ENCODE peak calls at places on chromosomes 13 and 19, in eight cellular contexts. G is hepatocyte, C is foreskin keratinocyte, T is ovary, N is sigmoid colon, Z is heart left ventricle, L is stomach, B is IMR-90. I is an unnamed sample.

GRCh38 chr13:46213242-46213641 is 1.5 kb downstream of the LRRC63 start:
- DNase-seq in C (no peak), T (no peak), N (no peak), G (no peak), L (no peak), Z (no peak), B (no peak), I (no peak)

GRCh38 chr13:38264363-38265134 is 85.1 kb upstream of the UFM1 start:
- DNase-seq in B (no peak), G (no peak), C (no peak), Z (no peak), L (no peak), N (no peak), T (no peak), I (no peak)

GRCh38 chr13:32117696-32118095 is 86.1 kb downstream of the FRY start:
- DNase-seq in G (no peak), T (no peak), N (no peak), B (peak; percentile 8), Z (peak; percentile 62), L (peak; percentile 51), C (no peak), I (no peak)

GRCh38 chr19:51702754-51703654 is 9.9 kb downstream of the SPACA6 start:
- DNase-seq in T (peak; percentile 68), C (peak; percentile 53), G (peak; percentile 54), N (peak; percentile 80), B (no peak), Z (no peak), L (peak; percentile 56), I (no peak)

GRCh38 chr19:10505583-10506229 is 2.5 kb upstream of the KEAP1 start:
- DNase-seq in Z (peak; percentile 84), B (peak; percentile 50), T (peak; percentile 70), N (peak; percentile 85), C (peak; percentile 50), L (peak; percentile 85), G (peak; percentile 77), I (no peak)

GRCh38 chr13:67230774-67231480 is 791 bp upstream of the PCDH9 start:
- DNase-seq in B (peak; percentile 64), C (peak; percentile 76), L (peak; percentile 67), Z (peak; percentile 79), G (peak; percentile 82), T (peak; percentile 55), N (peak; percentile 83), I (peak; percentile 44)

GRCh38 chr13:98310485-98311199 is 133.6 kb upstream of the RNF113B start:
- DNase-seq in N (no peak), Z (no peak), T (no peak), C (no peak), B (no peak), L (no peak), G (no peak), I (no peak)

GRCh38 chr13:97600438-97601080 is 166.6 kb downstream of the RAP2A start:
- DNase-seq in N (no peak), Z (no peak), B (peak; percentile 80), L (no peak), G (peak; percentile 54), C (peak; percentile 75), T (no peak), I (peak; percentile 53)

GRCh38 chr19:56350416-56351045 is 35.9 kb upstream of the ZSCAN5A start:
- DNase-seq in G (peak; percentile 57), T (peak; percentile 43), L (peak; percentile 39), N (no peak), B (peak; percentile 41), Z (no peak), C (peak; percentile 13), I (peak; percentile 24)

GRCh38 chr19:12350890-12351197 is 14.6 kb downstream of the ZNF442 start:
- DNase-seq in B (no peak), T (no peak), Z (no peak), G (no peak), C (peak; percentile 5), L (no peak), N (no peak), I (no peak)

GRCh38 chr13:30805603-30806011 is 70.3 kb downstream of the ALOX5AP start:
- DNase-seq in T (no peak), Z (no peak), C (no peak), L (no peak), G (no peak), N (peak; percentile 68), B (peak; percentile 59), I (no peak)

GRCh38 chr13:67134322-67135129 is 95.6 kb downstream of the PCDH9 start:
- DNase-seq in L (no peak), Z (no peak), G (no peak), B (peak; percentile 25), C (no peak), N (no peak), T (no peak), I (no peak)

DNA sequence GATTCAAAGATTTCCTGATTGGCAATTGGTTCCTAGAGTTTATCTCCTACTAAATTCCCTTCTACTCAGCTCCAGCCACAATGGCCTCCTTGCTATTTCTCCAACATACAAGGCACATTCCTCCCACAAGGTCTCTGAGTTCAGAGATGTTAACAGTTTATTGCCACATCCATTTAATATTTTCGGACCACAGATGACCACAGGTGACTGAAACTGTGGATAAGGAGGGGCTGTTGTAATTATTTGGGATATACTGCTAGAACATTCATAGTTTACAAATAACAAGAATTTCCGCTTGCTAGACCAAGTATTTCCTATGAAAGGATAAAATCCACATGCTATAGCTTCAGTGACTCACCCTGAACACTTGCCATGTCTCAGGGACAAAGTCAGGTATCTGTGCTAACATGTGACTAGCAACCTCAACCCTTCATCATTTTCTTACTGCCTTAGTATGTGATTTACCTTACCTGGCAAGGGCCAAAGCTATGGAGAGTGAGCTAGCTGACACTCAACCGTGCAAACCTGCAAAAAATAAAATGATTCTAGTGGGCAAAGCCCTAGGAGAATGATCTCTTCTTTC is 117.7 kb downstream of the TBC1D4 start:
- DNase-seq in T (no peak), G (peak; percentile 18), C (peak; percentile 82), N (no peak), Z (no peak), L (no peak), B (peak; percentile 21), I (peak; percentile 8)
- H3K27ac ChIP-seq in T (no peak overlapping the region), G (no peak overlapping the region), C (peak overlapping the region; percentile 54), N (no peak overlapping the region), Z (peak overlapping the region; percentile 24), L (no peak overlapping the region), B (no peak overlapping the region), I (no peak overlapping the region)

GRCh38 chr13:39675904-39676303 is 20.4 kb downstream of the COG6 start:
- DNase-seq in Z (no peak), G (no peak), C (no peak), B (no peak), L (no peak), N (no peak), T (no peak), I (no peak)

GRCh38 chr13:39682310-39682709 is 26.8 kb downstream of the COG6 start:
- DNase-seq in N (no peak), T (no peak), B (no peak), L (no peak), G (no peak), Z (no peak), C (no peak), I (no peak)

GRCh38 chr13:39672378-39673132 is 17.1 kb downstream of the COG6 start:
- DNase-seq in C (no peak), G (no peak), N (no peak), T (no peak), L (no peak), Z (no peak), B (no peak), I (no peak)

GRCh38 chr13:39676315-39676876 is 20.9 kb downstream of the COG6 start:
- DNase-seq in L (no peak), B (peak; percentile 39), C (peak; percentile 15), G (peak; percentile 59), Z (no peak), T (no peak), N (no peak), I (peak; percentile 13)
- TF ChIP-seq CTCF in L (no peak), B (peak; percentile 47), C (peak; percentile 67), G (peak; percentile 57), Z (peak; percentile 42), T (peak; percentile 41), N (no peak), I (peak; percentile 56)

DNA sequence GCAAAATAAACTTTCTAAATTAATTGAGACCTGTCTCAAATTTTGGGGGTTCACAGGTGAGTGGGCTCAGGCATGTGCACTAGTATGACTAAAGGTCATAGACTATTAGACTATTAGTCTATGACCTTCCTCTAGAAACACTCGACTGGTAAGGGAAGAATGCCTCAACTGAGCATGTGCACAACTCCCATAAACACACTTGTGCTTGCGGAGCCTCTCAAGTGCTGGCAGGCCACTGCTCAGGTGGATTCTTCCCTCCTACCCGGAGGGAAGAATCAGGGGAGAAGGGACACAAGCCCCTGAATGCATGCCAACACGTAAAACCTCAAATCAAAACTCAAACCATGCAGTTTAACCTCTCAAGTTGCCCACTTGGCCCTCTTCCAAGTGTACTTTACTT is 287.6 kb upstream of the SGCG start:
- DNase-seq in Z (no peak), C (no peak), N (no peak), G (no peak), L (no peak), B (no peak), T (no peak), I (no peak)
- H3K27ac ChIP-seq in Z (no peak overlapping the region), C (no peak overlapping the region), N (no peak overlapping the region), G (no peak overlapping the region), L (no peak overlapping the region), B (no peak overlapping the region), T (no peak overlapping the region), I (no peak overlapping the region)

DNA sequence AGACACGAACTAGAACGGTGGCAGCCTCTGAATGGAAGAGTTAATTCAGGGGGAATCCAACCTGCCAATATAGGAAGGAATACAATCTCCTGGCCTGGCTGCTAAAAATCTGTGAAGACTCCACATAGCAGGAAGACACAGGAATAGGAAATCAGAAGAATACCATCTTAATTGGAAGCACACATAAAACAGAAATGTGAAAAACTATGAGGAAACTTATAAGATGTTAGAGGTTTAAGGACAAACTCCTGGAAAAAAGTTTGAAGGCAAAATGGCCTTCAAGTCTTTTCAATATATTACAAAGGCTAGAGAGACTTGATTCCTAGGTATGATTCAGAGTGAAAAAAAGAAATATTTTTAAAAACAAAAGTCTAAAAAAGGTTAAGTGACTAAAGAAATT is 78.1 kb upstream of the FBXL3 start:
- DNase-seq in L (no peak), Z (no peak), N (no peak), B (no peak), T (no peak), G (no peak), C (no peak), I (no peak)
- TF ChIP-seq CTCF in L (no peak), Z (no peak), N (no peak), B (no peak), T (no peak), G (no peak), C (no peak), I (no peak)

I was measured in RWPE1.